ENCODE peak calls at places on chromosome 10, in seven cellular contexts. K is activated effector memory CD4-positive, alpha-beta T cell treated with Interleukin-2 at 50 U/mL for 16 hours; Z is stimulated activated CD8-positive, alpha-beta memory T cell treated with anti-CD3 and anti-CD28 coated beads, Interleukin-7, amount 100 ng/mL, for 1 hour; W is suprapubic skin; G is cardiac muscle cell; P is left cardiac atrium; B is T-helper 1 cell. J is an unnamed sample.

GRCh38 chr10:116742367-116743265 is at the start of gene HSPA12A:
- DNase-seq in G (peak; percentile 88), B (no peak), P (peak; percentile 84), K (peak; percentile 19), W (no peak), Z (no peak), J (peak; percentile 59)

GRCh38 chr10:60414877-60415585 is 25.4 kb upstream of the ANK3 start:
- DNase-seq in B (no peak), W (no peak), Z (no peak), P (no peak), G (peak; percentile 77), K (no peak), J (peak; percentile 67)

GRCh38 chr10:103145860-103146466 is 47.1 kb downstream of the NT5C2 start:
- DNase-seq in K (no peak), Z (no peak), P (peak; percentile 87), W (peak; percentile 84), G (peak; percentile 96), B (no peak), J (peak; percentile 67)

GRCh38 chr10:49534670-49535381 is 4.1 kb downstream of the ERCC6 start:
- DNase-seq in Z (no peak), G (peak; percentile 63), P (no peak), W (no peak), B (no peak), K (no peak), J (no peak)

GRCh38 chr10:60388709-60389241 is 900 bp downstream of the ANK3 start:
- DNase-seq in G (no peak), W (no peak), P (no peak), K (no peak), B (no peak), Z (no peak), J (no peak)

GRCh38 chr10:96840841-96841518 is 8.9 kb downstream of the LCOR start:
- DNase-seq in B (no peak), Z (no peak), P (no peak), G (peak; percentile 47), K (no peak), W (no peak), J (no peak)

GRCh38 chr10:78255796-78256638 is 222.4 kb downstream of the RPS24 start:
- DNase-seq in K (no peak), W (no peak), P (peak; percentile 42), G (peak; percentile 96), Z (no peak), B (no peak), J (peak; percentile 94)

GRCh38 chr10:14751576-14752330 is 22.9 kb downstream of the FAM107B start:
- DNase-seq in K (no peak), W (no peak), G (peak; percentile 83), B (no peak), Z (no peak), P (peak; percentile 75), J (no peak)

GRCh38 chr10:43931308-43931930 is 282.7 kb upstream of the ZNF32 start:
- DNase-seq in K (no peak), Z (no peak), B (no peak), G (peak; percentile 45), P (no peak), W (no peak), J (peak; percentile 50)

GRCh38 chr10:30351502-30351901 is 2.4 kb upstream of the MTPAP start:
- DNase-seq in B (no peak), W (no peak), P (no peak), Z (no peak), G (no peak), K (no peak), J (no peak)

GRCh38 chr10:112208292-112208691 is 24.7 kb upstream of the GPAM start:
- DNase-seq in W (no peak), G (no peak), K (no peak), P (no peak), B (no peak), Z (no peak), J (no peak)

GRCh38 chr10:122172311-122173008 is 98.6 kb upstream of the BTBD16 start:
- DNase-seq in B (no peak), P (no peak), G (peak; percentile 10), Z (no peak), K (no peak), W (no peak), J (no peak)

GRCh38 chr10:44325157-44325556 is 59.7 kb downstream of the CXCL12 start:
- DNase-seq in G (no peak), Z (no peak), B (no peak), P (no peak), K (no peak), W (no peak), J (no peak)

GRCh38 chr10:62759599-62760175 is 44.8 kb upstream of the ADO start:
- DNase-seq in G (no peak), P (no peak), K (no peak), W (no peak), B (no peak), Z (no peak), J (no peak)

GRCh38 chr10:130631139-130631864 is 495.1 kb downstream of the GLRX3 start:
- DNase-seq in B (no peak), K (no peak), P (no peak), W (no peak), Z (no peak), G (no peak), J (no peak)

GRCh38 chr10:52805414-52806285 is 33.1 kb upstream of the MBL2 start:
- DNase-seq in W (no peak), K (no peak), P (no peak), B (no peak), G (no peak), Z (no peak), J (no peak)

GRCh38 chr10:128056303-128057050 is 69.7 kb downstream of the MKI67 start:
- DNase-seq in W (no peak), P (no peak), Z (no peak), B (no peak), G (no peak), K (no peak), J (no peak)

GRCh38 chr10:51010977-51011376 is 63.3 kb upstream of the PRKG1 start:
- DNase-seq in B (no peak), K (no peak), Z (no peak), P (no peak), G (peak; percentile 74), W (no peak), J (no peak)

GRCh38 chr10:2262333-2262732 is 525.0 kb upstream of the ADARB2 start:
- DNase-seq in G (no peak), P (no peak), Z (no peak), K (no peak), W (no peak), B (no peak), J (no peak)

GRCh38 chr10:124745678-124746077 is 1.5 kb upstream of the FAM53B start:
- DNase-seq in B (no peak), G (peak; percentile 75), K (no peak), Z (no peak), W (no peak), P (no peak), J (no peak)

GRCh38 chr10:98308602-98309365 is 40.8 kb upstream of the LOXL4 start:
- DNase-seq in P (no peak), K (no peak), Z (no peak), W (no peak), B (no peak), G (no peak), J (no peak)

GRCh38 chr10:98414932-98415709 is at the start of gene PYROXD2:
- DNase-seq in W (peak; percentile 94), P (peak; percentile 93), G (peak; percentile 96), B (peak; percentile 26), Z (no peak), K (peak; percentile 51), J (peak; percentile 81)

GRCh38 chr10:97000487-97001182 is 168.5 kb downstream of the LCOR start:
- DNase-seq in P (no peak), Z (no peak), W (no peak), B (no peak), G (no peak), K (no peak), J (no peak)

GRCh38 chr10:31345886-31346285 is 26.9 kb downstream of the ZEB1 start:
- DNase-seq in W (no peak), P (no peak), G (no peak), Z (no peak), B (no peak), K (no peak), J (no peak)

GRCh38 chr10:77501152-77501845 is 136.3 kb downstream of the KCNMA1 start:
- DNase-seq in B (no peak), K (no peak), P (peak; percentile 37), Z (no peak), W (no peak), G (peak; percentile 82), J (peak; percentile 63)

GRCh38 chr10:80528185-80528700 is 9.5 kb upstream of the SH2D4B start:
- DNase-seq in W (no peak), G (no peak), Z (no peak), K (no peak), P (no peak), B (no peak), J (no peak)

GRCh38 chr10:34255075-34255474 is 560.0 kb downstream of the PARD3 start:
- DNase-seq in W (no peak), G (peak; percentile 9), B (no peak), Z (no peak), K (no peak), P (no peak), J (no peak)

GRCh38 chr10:26824015-26824690 is 36.6 kb downstream of the ABI1 start:
- DNase-seq in Z (no peak), B (no peak), W (no peak), G (no peak), P (no peak), K (no peak), J (no peak)

GRCh38 chr10:3780056-3780765 is 4.8 kb downstream of the KLF6 start:
- DNase-seq in B (no peak), P (no peak), Z (no peak), G (peak; percentile 61), W (no peak), K (no peak), J (no peak)

GRCh38 chr10:95467162-95467599 is 94.0 kb downstream of the SORBS1 start:
- DNase-seq in P (peak; percentile 76), Z (no peak), G (peak; percentile 58), B (no peak), W (peak; percentile 88), K (no peak), J (no peak)

GRCh38 chr10:17379151-17379690 is 75.2 kb downstream of the ST8SIA6 start:
- DNase-seq in W (no peak), K (no peak), P (no peak), B (no peak), Z (no peak), G (no peak), J (no peak)

GRCh38 chr10:62980697-62981495 is 152.2 kb upstream of the NRBF2 start:
- DNase-seq in G (no peak), P (no peak), Z (no peak), K (no peak), B (no peak), W (no peak), J (no peak)

GRCh38 chr10:83987216-83987615 is 152.1 kb upstream of the GHITM start:
- DNase-seq in K (no peak), B (no peak), Z (no peak), G (no peak), P (no peak), W (no peak), J (no peak)

GRCh38 chr10:47024399-47025252 is 113.4 kb downstream of the PTPN20 start:
- DNase-seq in G (peak; percentile 60), W (peak; percentile 76), P (peak; percentile 60), K (peak; percentile 54), Z (no peak), B (peak; percentile 31), J (peak; percentile 6)

GRCh38 chr10:95675403-95676116 is 18.2 kb downstream of the TCTN3 start:
- DNase-seq in P (no peak), K (no peak), Z (no peak), G (no peak), W (no peak), B (no peak), J (no peak)

GRCh38 chr10:79160191-79160590 is 91.4 kb downstream of the ZMIZ1 start:
- DNase-seq in B (no peak), W (no peak), G (no peak), K (no peak), P (no peak), Z (no peak), J (no peak)

GRCh38 chr10:121486906-121487305 is 111.3 kb downstream of the FGFR2 start:
- DNase-seq in K (no peak), Z (no peak), G (no peak), W (no peak), P (no peak), B (no peak), J (no peak)